ENCODE peak calls at places on chromosomes 1 and 21, in five cellular contexts. N is lung, P is tibial artery, H is cardiac muscle cell, Q is psoas muscle. B is an unnamed sample. For H3K27me3, the result is how much of the 10 kb centered on the place peaks cover.

GRCh38 chr1:175839678-175840669 is 96.6 kb upstream of the TNR start:
- DNase-seq in H (no peak), N (no peak), P (no peak), Q (no peak), B (no peak)

GRCh38 chr1:92511541-92511940 is 24.8 kb upstream of the GFI1 start:
- DNase-seq in P (no peak), Q (no peak), N (no peak), H (no peak), B (no peak)

GRCh38 chr21:26966978-26967913 is at the start of gene ADAMTS5:
- DNase-seq in H (peak), N (no peak), P (peak), Q (peak), B (peak)

GRCh38 chr1:36322786-36323635 is 434 bp downstream of the EVA1B start:
- DNase-seq in P (peak), Q (peak), N (peak), H (no peak), B (no peak)

GRCh38 chr1:8351693-8352470 is 34.0 kb downstream of the SLC45A1 start:
- DNase-seq in H (peak), Q (no peak), P (peak), N (no peak), B (no peak)

GRCh38 chr1:183244466-183244865 is 58.4 kb downstream of the LAMC2 start:
- DNase-seq in Q (peak), N (peak), H (peak), P (peak), B (no peak)

GRCh38 chr21:18603246-18603645 is 199.7 kb upstream of the TMPRSS15 start:
- DNase-seq in P (no peak), H (no peak), Q (no peak), N (no peak), B (no peak)

GRCh38 chr21:25329227-25329626 is 278.1 kb downstream of the MRPL39 start:
- DNase-seq in N (no peak), Q (no peak), P (no peak), H (no peak), B (no peak)

GRCh38 chr1:156308078-156308477 is 9.0 kb upstream of the VHLL start:
- DNase-seq in P (no peak), H (no peak), Q (no peak), N (no peak), B (no peak)

GRCh38 chr21:22842875-22843274 is 1844.7 kb downstream of the NCAM2 start:
- DNase-seq in Q (no peak), N (no peak), P (no peak), H (peak), B (no peak)

GRCh38 chr1:170663441-170664282 is at the start of gene PRRX1:
- DNase-seq in P (no peak), Q (peak), N (no peak), H (no peak), B (no peak)

GRCh38 chr1:95035536-95035935 is 37.2 kb downstream of the ALG14 start:
- DNase-seq in N (no peak), H (no peak), Q (no peak), P (no peak), B (peak)

GRCh38 chr1:115718011-115718754 is 50.3 kb downstream of the CASQ2 start:
- DNase-seq in N (no peak), P (no peak), Q (no peak), H (no peak), B (no peak)

GRCh38 chr1:63902844-63903589 is 129.2 kb downstream of the ROR1 start:
- DNase-seq in Q (no peak), H (no peak), P (no peak), N (no peak), B (no peak)

GRCh38 chr1:160993544-160993943 is 27.4 kb downstream of the F11R start:
- DNase-seq in P (no peak), H (no peak), N (no peak), Q (no peak), B (no peak)

GRCh38 chr1:39105841-39106765 is 80.0 kb downstream of the NDUFS5 start:
- DNase-seq in Q (peak), H (peak), P (peak), N (peak), B (no peak)

GRCh38 chr1:171581226-171581625 is 40.8 kb upstream of the MYOCOS start:
- DNase-seq in P (no peak), Q (no peak), N (no peak), H (no peak), B (no peak)

GRCh38 chr1:228430243-228430642 is 13.6 kb upstream of the TRIM17 start:
- DNase-seq in N (no peak), H (no peak), P (no peak), Q (no peak), B (no peak)

GRCh38 chr1:212892108-212892507 is 34.0 kb downstream of the FLVCR1 start:
- DNase-seq in N (no peak), Q (no peak), H (no peak), P (no peak), B (no peak)

GRCh38 chr1:42934541-42935312 is 23.9 kb downstream of the SLC2A1 start:
- DNase-seq in Q (no peak), N (no peak), P (no peak), H (no peak), B (no peak)

GRCh38 chr1:197391303-197392226 is 123.5 kb downstream of the CRB1 start:
- DNase-seq in H (no peak), N (no peak), P (no peak), Q (no peak), B (no peak)

GRCh38 chr1:55725378-55725777 is 510.2 kb upstream of the USP24 start:
- DNase-seq in Q (no peak), H (no peak), P (no peak), N (no peak), B (no peak)

GRCh38 chr1:81377406-81377805 is 423.3 kb upstream of the ADGRL2 start:
- DNase-seq in H (no peak), Q (no peak), N (no peak), P (no peak), B (no peak)

GRCh38 chr1:82386365-82387069 is 585.8 kb downstream of the ADGRL2 start:
- DNase-seq in N (no peak), Q (no peak), H (no peak), P (no peak), B (no peak)

GRCh38 chr1:166874464-166874863 is 1.6 kb downstream of the TADA1 start:
- DNase-seq in P (no peak), H (no peak), Q (no peak), N (no peak), B (no peak)

GRCh38 chr1:234408757-234409156 is 35.5 kb downstream of the COA6 start:
- DNase-seq in P (no peak), H (no peak), Q (no peak), N (no peak), B (no peak)

GRCh38 chr1:21919520-21919919 is 17.6 kb downstream of the HSPG2 start:
- DNase-seq in N (no peak), Q (no peak), H (no peak), P (no peak), B (no peak)

GRCh38 chr21:42012344-42012743 is 2.2 kb upstream of the ZBTB21 start:
- DNase-seq in Q (no peak), H (no peak), P (no peak), N (no peak), B (no peak)

GRCh38 chr1:114986286-114986685 is 43.3 kb upstream of the TSHB start:
- DNase-seq in N (no peak), P (no peak), H (no peak), Q (no peak), B (no peak)

GRCh38 chr1:46021046-46021822 is 111.2 kb downstream of the PIK3R3 start:
- DNase-seq in Q (no peak), N (no peak), P (no peak), H (no peak), B (no peak)

GRCh38 chr1:230735447-230735846 is 11.7 kb upstream of the CAPN9 start:
- DNase-seq in Q (no peak), P (no peak), N (no peak), H (no peak), B (no peak)

GRCh38 chr1:158330390-158330789 is 941 bp downstream of the CD1B start:
- DNase-seq in N (no peak), H (no peak), Q (no peak), P (no peak), B (no peak)

GRCh38 chr1:247854899-247855545 is 2.0 kb upstream of the TRIM58 start:
- DNase-seq in H (no peak), P (no peak), Q (no peak), N (no peak), B (no peak)

GRCh38 chr1:246332078-246332477 is 175.0 kb downstream of the SMYD3 start:
- DNase-seq in P (no peak), H (no peak), Q (no peak), N (no peak), B (no peak)

GRCh38 chr1:60296794-60297193 is 223.2 kb upstream of the C1orf87 start:
- DNase-seq in N (no peak), Q (no peak), H (no peak), P (no peak), B (no peak)

GRCh38 chr1:60299581-60299980 is 226.0 kb upstream of the C1orf87 start:
- DNase-seq in Q (no peak), N (no peak), P (no peak), H (no peak), B (no peak)

DNA sequence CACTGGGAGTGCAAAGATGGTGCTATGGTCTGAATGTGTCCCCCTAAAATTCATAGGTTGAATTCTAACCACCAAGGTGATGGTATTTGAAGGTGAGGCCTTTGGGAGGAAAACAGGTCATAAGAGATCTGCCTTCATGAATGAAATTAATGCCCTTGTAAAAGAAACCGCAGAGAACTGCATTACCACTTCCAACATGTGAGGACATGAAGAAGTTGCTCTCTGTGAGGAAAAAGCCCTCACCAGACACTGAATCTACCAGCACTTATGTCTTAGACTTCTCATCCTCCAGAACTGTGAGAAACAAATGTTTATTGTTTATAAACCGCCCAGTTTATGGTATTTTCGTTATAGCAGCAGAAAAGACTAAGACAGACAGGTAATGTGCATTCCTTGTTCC is 224.7 kb upstream of the C1orf87 start:
- DNase-seq in H (no peak), Q (no peak), N (no peak), P (no peak), B (no peak)
- H3K27me3 ChIP-seq in H (under half), Q (under half), N (under half), P (under half), B (under half)

DNA sequence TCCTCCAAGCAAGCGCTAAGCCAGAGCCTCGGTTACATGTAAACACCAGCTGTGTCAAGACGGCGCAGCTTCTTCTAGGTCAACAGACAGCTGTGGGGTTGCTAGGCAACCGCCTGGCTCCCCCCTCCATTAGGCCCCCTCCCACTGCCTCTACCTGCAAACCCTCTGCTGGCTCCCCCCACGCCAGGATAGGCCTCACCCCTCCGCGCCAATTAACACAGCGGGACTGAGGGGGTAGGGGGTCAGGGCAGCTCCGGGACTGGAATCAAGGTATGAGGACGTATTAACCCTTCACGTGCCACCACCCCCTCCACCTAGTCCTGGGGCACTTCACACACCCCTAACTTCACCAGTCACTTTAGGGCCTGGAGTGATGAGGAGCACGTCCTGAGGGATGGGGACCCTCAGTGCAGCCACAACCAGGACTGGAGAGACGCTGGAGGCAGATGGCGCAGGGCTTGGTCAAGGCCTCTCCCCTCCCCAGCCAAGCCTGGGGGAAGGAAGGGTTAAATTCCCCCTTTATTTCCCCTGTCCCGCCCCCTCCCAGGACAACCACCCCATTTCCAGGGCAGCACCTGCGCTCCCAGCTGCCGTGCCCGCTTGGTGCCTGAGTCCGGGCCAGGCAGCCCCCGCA is 37.4 kb upstream of the WASF2 start:
- DNase-seq in H (peak), N (no peak), Q (peak), P (no peak), B (no peak)
- H3K4me3 ChIP-seq in H (peak), N (no peak), Q (peak), P (peak), B (peak)

DNA sequence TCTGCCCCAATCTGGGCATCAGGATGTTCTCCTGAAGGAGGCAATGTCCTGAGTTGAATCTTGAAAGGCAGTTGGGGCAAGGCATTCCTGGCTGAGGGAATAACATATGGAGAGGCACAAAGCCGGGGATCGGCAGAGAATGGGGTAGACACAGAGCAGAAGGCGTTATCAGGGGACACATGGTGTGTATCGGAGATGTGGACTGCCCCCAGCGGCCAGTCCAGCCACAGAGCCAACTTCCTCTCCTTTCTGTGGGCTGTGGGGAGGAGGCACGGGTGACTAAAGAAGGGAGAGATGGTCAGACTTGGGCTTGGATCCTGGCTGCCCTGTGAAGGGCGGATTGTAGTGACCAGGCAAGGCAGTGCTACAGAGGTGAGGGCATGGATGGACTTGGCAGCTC is 32.1 kb downstream of the FOXD2 start:
- DNase-seq in N (no peak), H (no peak), P (no peak), Q (no peak), B (no peak)
- TF ChIP-seq CTCF in N (no peak), H (no peak), P (no peak), Q (no peak), B (no peak)

GRCh38 chr1:236002572-236002971 is 62.3 kb downstream of the NID1 start:
- DNase-seq in P (no peak), N (no peak), H (no peak), Q (no peak), B (no peak)
- H3K27me3 ChIP-seq in P (under half), N (under half), H (under half), Q (under half), B (under half)

DNA sequence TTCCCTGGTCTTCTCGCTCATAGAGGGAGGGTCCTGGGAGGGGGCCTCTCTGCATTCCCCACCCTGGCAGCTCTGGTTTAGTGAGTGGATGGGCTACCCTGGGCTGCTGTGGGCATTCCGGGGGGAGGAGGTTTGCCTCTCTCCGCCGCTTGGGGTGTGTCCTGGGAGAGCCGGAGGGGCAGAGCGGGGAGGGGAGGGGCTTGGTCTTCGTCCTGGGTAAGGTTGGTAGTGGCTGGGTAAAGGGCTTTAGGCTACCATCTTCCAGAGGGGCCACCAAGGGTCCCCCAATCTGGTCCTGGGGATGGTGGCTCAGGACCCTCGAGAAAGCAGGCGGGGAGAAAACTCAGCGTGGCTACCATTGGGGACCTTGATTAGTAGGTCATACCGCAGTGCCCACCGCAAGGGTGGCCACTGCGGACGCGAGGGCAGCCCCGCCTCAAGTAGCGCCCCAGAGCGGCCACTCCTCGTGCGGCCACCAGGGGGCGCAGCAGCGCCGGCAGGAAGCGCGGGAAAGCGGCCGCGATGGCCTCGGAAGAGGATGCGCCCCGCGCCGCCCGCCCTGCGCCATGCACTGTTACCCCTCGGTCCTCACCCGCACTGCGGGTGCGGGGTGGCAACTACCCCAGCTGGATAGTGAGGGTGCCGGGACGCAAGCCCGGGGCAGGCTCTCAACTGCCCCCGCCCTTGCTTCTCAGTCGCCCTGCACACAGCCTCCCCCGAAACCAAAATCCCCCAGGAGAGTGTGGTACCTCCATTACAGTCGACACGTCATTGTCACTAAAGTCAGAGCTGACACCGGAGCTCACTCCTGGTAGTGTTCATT is 44.1 kb upstream of the SLC25A33 start:
- DNase-seq in Q (peak), P (no peak), N (peak), H (peak), B (no peak)
- H3K4me3 ChIP-seq in Q (peak), P (no peak), N (no peak), H (no peak), B (peak)

GRCh38 chr1:222754386-222755139 is 17.6 kb downstream of the FAM177B start:
- DNase-seq in P (peak), H (no peak), Q (peak), N (no peak), B (peak)

GRCh38 chr1:222761171-222761570 is 24.2 kb downstream of the FAM177B start:
- DNase-seq in Q (no peak), N (no peak), H (no peak), P (no peak), B (no peak)

GRCh38 chr1:222757673-222758268 is 20.8 kb downstream of the FAM177B start:
- DNase-seq in P (no peak), N (no peak), Q (no peak), H (peak), B (no peak)
- TF ChIP-seq CTCF in P (no peak), N (no peak), Q (no peak), H (no peak), B (no peak)

GRCh38 chr21:33848252-33848953 is 67.2 kb downstream of the ATP5PO start:
- DNase-seq in Q (no peak), N (no peak), H (no peak), P (no peak), B (peak)
- H3K27me3 ChIP-seq in Q (under half), N (under half), H (under half), P (under half), B (under half)

GRCh38 chr1:198939286-198939685 is 300.4 kb downstream of the PTPRC start:
- DNase-seq in P (no peak), H (no peak), Q (no peak), N (no peak), B (no peak)
- H3K4me3 ChIP-seq in P (no peak), H (no peak), Q (no peak), N (no peak), B (no peak)

GRCh38 chr1:245279346-245279745 is 124.6 kb downstream of the KIF26B start:
- DNase-seq in H (no peak), N (no peak), Q (no peak), P (no peak), B (no peak)

GRCh38 chr1:245276426-245276825 is 121.6 kb downstream of the KIF26B start:
- DNase-seq in N (no peak), Q (no peak), H (no peak), P (no peak), B (no peak)

GRCh38 chr1:245278846-245279245 is 124.1 kb downstream of the KIF26B start:
- DNase-seq in Q (no peak), N (no peak), P (no peak), H (peak), B (no peak)

GRCh38 chr1:245272676-245273075 is 117.9 kb downstream of the KIF26B start:
- DNase-seq in P (no peak), N (no peak), H (no peak), Q (no peak), B (no peak)

DNA sequence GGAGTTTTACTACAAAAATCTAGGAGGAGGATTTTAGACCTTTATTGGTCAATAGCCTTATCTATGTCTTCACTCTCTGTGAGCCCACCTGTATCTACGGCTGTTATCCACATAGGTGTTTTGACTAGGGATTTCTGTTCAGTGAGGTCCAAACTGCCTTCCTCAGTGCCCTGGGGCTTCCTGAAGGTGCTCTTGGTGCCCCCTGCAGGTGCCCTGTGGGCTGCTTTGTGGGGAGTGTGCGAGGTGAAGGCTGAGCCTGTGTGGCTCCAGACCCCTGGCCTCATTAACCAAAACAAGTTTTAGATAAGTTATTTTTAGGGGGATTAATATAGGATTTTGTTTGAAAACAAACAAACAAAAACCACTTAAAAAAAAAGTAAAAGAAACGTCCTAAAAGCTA is 122.5 kb downstream of the KIF26B start:
- DNase-seq in N (no peak), Q (no peak), H (peak), P (no peak), B (no peak)
- TF ChIP-seq CTCF in N (no peak), Q (no peak), H (no peak), P (no peak), B (peak)

DNA sequence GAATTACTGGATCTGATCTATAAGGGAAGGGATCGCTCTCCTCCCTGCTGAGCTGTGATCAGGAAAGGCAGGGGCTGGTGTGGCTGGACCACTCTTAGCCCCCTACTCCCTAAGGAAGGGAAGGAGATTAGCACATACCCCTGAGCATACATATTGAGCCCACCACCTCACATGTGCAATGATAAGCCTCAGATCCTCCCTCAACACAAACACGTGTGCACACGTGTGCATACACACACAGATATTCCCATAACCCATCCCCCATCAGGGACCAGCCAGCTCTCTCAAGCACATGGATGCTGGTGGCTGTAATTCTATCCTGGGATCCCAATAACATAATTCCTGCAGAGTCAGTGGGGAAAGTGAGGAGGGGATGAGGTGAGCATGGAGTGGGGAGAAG is 21.2 kb downstream of the SYT2 start:
- DNase-seq in Q (no peak), N (no peak), P (no peak), H (no peak), B (no peak)
- H3K27me3 ChIP-seq in Q (under half), N (under half), P (under half), H (under half), B (under half)

B was measured in kidney epithelial cell.